ENCODE peak calls at places on chromosomes 1 and 21, in nine cellular contexts. U is tibial nerve; V is spleen; Y is astrocyte; W is CD4-positive, alpha-beta memory T cell; F is breast epithelium; B is stomach; J is pancreas; K is IMR-90. P is an unnamed sample. For H3K4me1, H3K36me3 and H3K9me3, the result is how much of the 10 kb centered on the place peaks cover.

GRCh38 chr1:231053493-231054162 is 13.6 kb upstream of the FAM89A start:
- DNase-seq in U (peak), F (no peak), K (peak), V (no peak), B (peak), W (no peak), J (peak), Y (peak), P (no peak)

GRCh38 chr1:199861020-199861795 is 166.3 kb upstream of the NR5A2 start:
- DNase-seq in U (no peak), F (no peak), V (no peak), W (no peak), B (no peak), K (no peak), J (no peak), Y (no peak), P (no peak)

GRCh38 chr1:211591980-211592493 is 13.1 kb upstream of the SLC30A1 start:
- DNase-seq in W (no peak), U (no peak), K (peak), Y (peak), B (no peak), J (no peak), F (no peak), V (no peak), P (no peak)

GRCh38 chr1:89407355-89407754 is 43.5 kb downstream of the GBP6 start:
- DNase-seq in U (no peak), W (no peak), F (no peak), V (no peak), K (peak), B (no peak), J (no peak), Y (no peak), P (no peak)

GRCh38 chr1:150221552-150221951 is 14.4 kb downstream of the ANP32E start:
- DNase-seq in V (no peak), K (peak), B (no peak), U (no peak), F (no peak), J (no peak), W (peak), Y (no peak), P (no peak)

GRCh38 chr1:94641990-94642389 is 100.4 kb upstream of the F3 start:
- DNase-seq in U (peak), K (no peak), J (no peak), B (no peak), F (no peak), V (no peak), Y (peak), W (no peak), P (no peak)

GRCh38 chr1:91781371-91781825 is 104.6 kb downstream of the TGFBR3 start:
- DNase-seq in J (no peak), B (no peak), F (no peak), V (no peak), W (no peak), K (peak), U (no peak), Y (peak), P (no peak)

GRCh38 chr1:53581476-53581875 is 122.3 kb downstream of the DMRTB1 start:
- DNase-seq in U (no peak), W (no peak), F (peak), B (no peak), Y (no peak), J (no peak), V (peak), K (no peak), P (no peak)

GRCh38 chr1:241336335-241336734 is 20.7 kb downstream of the RGS7 start:
- DNase-seq in B (no peak), K (peak), W (no peak), V (no peak), U (no peak), F (no peak), J (no peak), Y (no peak), P (no peak)

GRCh38 chr1:67367370-67368345 is 60.0 kb downstream of the IL12RB2 start:
- DNase-seq in W (no peak), F (no peak), J (peak), K (peak), B (peak), U (peak), Y (no peak), V (no peak), P (no peak)

GRCh38 chr1:38119000-38119399 is 72.4 kb upstream of the POU3F1 start:
- DNase-seq in J (no peak), B (no peak), U (no peak), Y (no peak), F (no peak), V (peak), W (no peak), K (no peak), P (no peak)

GRCh38 chr1:76587213-76587612 is 280.1 kb upstream of the ST6GALNAC5 start:
- DNase-seq in W (no peak), V (no peak), J (no peak), B (no peak), Y (no peak), F (no peak), U (no peak), K (no peak), P (no peak)

GRCh38 chr1:53392460-53392859 is 64.6 kb upstream of the LRP8 start:
- DNase-seq in Y (no peak), B (no peak), J (no peak), F (no peak), K (no peak), W (no peak), V (peak), U (no peak), P (no peak)

GRCh38 chr21:37001446-37001845 is 5.1 kb upstream of the RIPPLY3 start:
- DNase-seq in W (no peak), F (no peak), Y (no peak), U (no peak), J (no peak), V (no peak), K (no peak), B (no peak), P (no peak)

DNA sequence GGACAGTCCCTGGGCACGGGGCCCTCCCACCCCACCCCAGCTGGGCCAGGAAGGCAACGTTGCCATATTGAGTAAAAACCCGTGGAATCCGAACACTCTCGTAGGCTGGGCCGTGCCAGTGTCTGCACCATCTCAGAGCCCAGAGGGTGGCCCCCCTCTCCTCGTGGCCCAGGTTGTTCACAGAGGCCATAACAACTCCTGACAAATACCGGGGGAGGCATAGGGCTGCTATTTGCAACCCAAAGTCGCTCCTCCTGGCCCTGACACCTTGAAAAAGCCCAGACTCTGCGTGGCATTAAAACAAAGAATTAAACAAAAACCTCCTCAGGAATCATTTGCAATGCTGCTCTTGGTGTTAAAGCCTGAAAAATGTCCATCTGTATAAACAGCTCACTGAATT is 141.4 kb downstream of the CASZ1 start:
- DNase-seq in B (no peak), W (no peak), F (no peak), V (no peak), U (no peak), K (no peak), Y (no peak), J (no peak), P (no peak)
- H3K4me1 ChIP-seq in B (half or more), W (under half), F (under half), V (under half), U (under half), K (under half), Y (under half), J (under half), P (under half)

DNA sequence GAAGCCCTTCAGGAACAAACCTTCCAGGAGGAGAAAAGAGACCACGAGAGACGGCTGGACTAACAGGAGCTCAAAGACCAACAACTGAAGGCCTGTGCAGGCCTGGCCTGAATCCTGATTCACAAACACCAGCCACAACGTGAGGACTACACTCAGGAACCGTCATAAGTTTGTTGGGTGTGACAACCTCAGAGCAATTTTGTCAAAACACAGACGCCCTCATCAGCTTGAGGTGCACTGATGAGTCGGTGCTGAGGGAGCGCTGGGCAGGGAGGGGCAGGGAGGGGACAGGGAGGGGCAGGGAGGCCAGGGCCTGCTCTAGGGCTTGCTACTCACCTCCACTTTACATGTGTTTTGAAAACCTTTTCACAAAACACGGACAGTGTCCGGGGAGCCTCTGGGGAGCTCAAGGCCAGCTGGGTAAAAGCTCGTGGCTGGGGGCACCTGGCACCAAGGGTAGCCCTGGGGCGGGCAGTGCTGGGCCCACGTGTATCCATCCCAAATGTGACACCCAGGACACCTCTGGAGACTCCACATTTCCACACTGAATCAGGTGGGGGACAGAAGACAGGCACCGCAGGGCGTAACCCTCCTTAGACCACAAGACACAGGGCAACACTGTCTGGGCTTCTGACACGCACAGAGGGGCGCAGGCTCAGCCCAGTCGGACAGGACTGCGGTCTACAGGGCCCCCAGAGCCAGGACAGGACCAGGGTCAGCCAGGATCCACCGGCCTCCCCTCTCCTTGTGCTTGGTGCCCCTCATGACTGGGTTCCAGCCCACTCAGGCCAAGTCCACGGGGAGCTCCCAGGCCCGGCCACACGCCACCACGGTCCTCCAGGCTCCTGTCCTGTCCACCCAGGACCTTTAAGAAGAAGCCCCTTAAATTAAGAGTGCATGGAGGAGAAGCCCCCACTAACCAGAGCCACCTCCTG is 16.5 kb downstream of the LSS start:
- DNase-seq in V (peak), B (no peak), K (no peak), Y (no peak), F (peak), W (no peak), U (no peak), J (no peak), P (no peak)
- H3K36me3 ChIP-seq in V (half or more), B (half or more), K (under half), Y (under half), F (under half), W (under half), U (under half), J (under half), P (under half)

GRCh38 chr1:111436726-111437125 is 9.2 kb upstream of the OVGP1 start:
- DNase-seq in J (no peak), V (no peak), F (no peak), U (no peak), W (no peak), B (no peak), K (peak), Y (peak), P (no peak)
- H3K9me3 ChIP-seq in J (under half), V (under half), F (under half), U (under half), W (under half), B (under half), K (under half), Y (under half), P (under half)

GRCh38 chr21:39504230-39504629 is 52.5 kb downstream of the SH3BGR start:
- DNase-seq in W (no peak), V (no peak), J (peak), U (no peak), Y (no peak), K (no peak), B (no peak), F (no peak), P (no peak)
- H3K4me1 ChIP-seq in W (under half), V (under half), J (under half), U (under half), Y (under half), K (under half), B (under half), F (under half), P (under half)

GRCh38 chr1:1788646-1789431 is 10.6 kb upstream of the NADK start:
- DNase-seq in J (no peak), K (peak), Y (no peak), W (no peak), B (peak), F (no peak), U (no peak), V (no peak), P (no peak)
- H3K36me3 ChIP-seq in J (under half), K (half or more), Y (half or more), W (half or more), B (half or more), F (under half), U (half or more), V (half or more), P (under half)

DNA sequence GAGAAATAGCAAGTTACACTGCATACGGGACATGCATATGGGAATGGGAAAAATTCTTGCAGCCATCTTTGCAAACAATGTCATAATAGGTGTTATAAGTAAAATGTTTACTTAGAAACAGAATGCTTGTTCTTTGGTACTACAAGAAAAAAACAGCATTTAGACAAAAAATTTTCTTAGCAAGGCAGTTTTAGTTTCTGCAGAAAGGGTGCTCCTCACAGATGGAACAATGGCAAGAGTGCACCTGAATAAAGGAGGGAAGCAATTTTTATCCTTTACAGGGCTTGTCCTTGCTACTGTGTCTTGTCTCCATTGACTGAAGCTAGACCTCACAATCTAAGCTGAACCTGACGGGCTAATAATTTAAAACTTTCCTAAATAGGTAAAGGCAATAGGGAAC is 79.2 kb upstream of the DESI2 start:
- DNase-seq in J (no peak), B (no peak), V (no peak), F (no peak), Y (no peak), K (no peak), U (no peak), W (no peak), P (no peak)
- H3K9me3 ChIP-seq in J (under half), B (half or more), V (half or more), F (half or more), Y (under half), K (under half), U (under half), W (under half), P (under half)

DNA sequence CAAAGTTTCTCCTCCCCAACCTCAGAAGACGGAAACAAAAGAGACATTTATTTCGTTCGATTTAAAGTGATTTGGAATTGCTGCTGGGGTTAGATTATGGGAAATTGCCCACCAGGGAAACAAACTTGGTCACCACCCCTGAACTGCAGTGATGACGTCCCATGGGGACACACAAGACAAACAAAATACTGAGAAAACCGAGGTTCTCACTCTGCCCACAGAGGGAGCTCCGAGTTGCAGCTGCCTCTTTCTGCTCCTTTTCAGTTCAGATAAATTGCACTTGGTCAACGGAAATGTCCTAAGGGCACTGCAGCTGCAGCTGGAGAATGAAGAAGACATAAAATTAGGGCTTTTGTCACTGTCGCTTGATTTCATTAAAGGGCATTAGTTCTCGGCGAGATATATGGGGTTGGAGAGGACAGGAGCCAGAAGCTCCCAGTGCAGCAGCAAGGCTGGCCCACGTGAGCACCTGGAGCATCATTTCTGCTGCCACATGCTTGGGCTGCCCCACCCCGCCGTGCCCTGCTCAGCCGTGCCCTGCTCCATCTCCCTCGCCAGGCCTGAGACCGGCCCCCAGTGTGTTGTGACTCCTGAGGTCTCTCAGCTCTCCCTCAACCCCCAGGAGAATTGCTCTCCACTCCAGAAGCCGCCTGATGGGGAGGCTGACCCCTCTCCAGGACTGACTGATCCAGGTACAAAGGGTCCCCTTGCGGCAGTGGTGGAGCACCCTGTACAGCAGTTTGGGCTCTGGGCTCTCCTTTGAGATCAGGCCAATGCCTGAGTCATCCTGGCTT is 231.7 kb upstream of the AJAP1 start:
- DNase-seq in U (no peak), J (no peak), V (no peak), K (no peak), W (no peak), Y (no peak), F (no peak), B (no peak), P (no peak)
- H3K4me1 ChIP-seq in U (under half), J (under half), V (under half), K (under half), W (under half), Y (under half), F (under half), B (under half), P (under half)

P was measured in Panc1.